ENCODE peak calls at places on chromosome 22, in eight cellular contexts. N, B, K, X, R, P, G and Q are unnamed samples.
A peak's percentile ranks its signal among the peaks of the same experiment; 100 is the strongest.

GRCh38 chr22:48857202-48857805 is 970.4 kb downstream of the BRD1 start:
- DNase-seq in N (no peak), B (no peak), K (no peak), X (no peak), R (no peak), P (no peak), G (no peak), Q (peak; percentile 4)

GRCh38 chr22:29479417-29480261 is at the start of gene NEFH:
- DNase-seq in N (no peak), B (no peak), K (no peak), X (peak; percentile 22), R (no peak), P (no peak), G (no peak), Q (no peak)

GRCh38 chr22:19871845-19872778 is 17.4 kb upstream of the GNB1L start:
- DNase-seq in N (no peak), B (no peak), K (no peak), X (no peak), R (no peak), P (no peak), G (no peak), Q (no peak)

GRCh38 chr22:24986816-24987215 is 34.3 kb downstream of the KIAA1671 start:
- DNase-seq in N (no peak), B (no peak), K (no peak), X (no peak), R (no peak), P (no peak), G (no peak), Q (no peak)

GRCh38 chr22:25006354-25006753 is 53.8 kb downstream of the KIAA1671 start:
- DNase-seq in N (no peak), B (no peak), K (no peak), X (no peak), R (no peak), P (no peak), G (no peak), Q (no peak)

GRCh38 chr22:29141078-29141688 is 64.5 kb upstream of the EMID1 start:
- DNase-seq in N (no peak), B (no peak), K (no peak), X (no peak), R (no peak), P (no peak), G (no peak), Q (no peak)

GRCh38 chr22:22479999-22480532 is 28.5 kb downstream of the ZNF280B start:
- DNase-seq in N (no peak), B (no peak), K (peak; percentile 10), X (no peak), R (no peak), P (no peak), G (peak; percentile 14), Q (no peak)

GRCh38 chr22:41739576-41739975 is 40.3 kb downstream of the MEI1 start:
- DNase-seq in N (no peak), B (no peak), K (no peak), X (no peak), R (no peak), P (no peak), G (no peak), Q (no peak)

GRCh38 chr22:43203471-43203981 is 16.6 kb upstream of the TTLL12 start:
- DNase-seq in N (no peak), B (no peak), K (no peak), X (no peak), R (no peak), P (no peak), G (no peak), Q (no peak)

DNA sequence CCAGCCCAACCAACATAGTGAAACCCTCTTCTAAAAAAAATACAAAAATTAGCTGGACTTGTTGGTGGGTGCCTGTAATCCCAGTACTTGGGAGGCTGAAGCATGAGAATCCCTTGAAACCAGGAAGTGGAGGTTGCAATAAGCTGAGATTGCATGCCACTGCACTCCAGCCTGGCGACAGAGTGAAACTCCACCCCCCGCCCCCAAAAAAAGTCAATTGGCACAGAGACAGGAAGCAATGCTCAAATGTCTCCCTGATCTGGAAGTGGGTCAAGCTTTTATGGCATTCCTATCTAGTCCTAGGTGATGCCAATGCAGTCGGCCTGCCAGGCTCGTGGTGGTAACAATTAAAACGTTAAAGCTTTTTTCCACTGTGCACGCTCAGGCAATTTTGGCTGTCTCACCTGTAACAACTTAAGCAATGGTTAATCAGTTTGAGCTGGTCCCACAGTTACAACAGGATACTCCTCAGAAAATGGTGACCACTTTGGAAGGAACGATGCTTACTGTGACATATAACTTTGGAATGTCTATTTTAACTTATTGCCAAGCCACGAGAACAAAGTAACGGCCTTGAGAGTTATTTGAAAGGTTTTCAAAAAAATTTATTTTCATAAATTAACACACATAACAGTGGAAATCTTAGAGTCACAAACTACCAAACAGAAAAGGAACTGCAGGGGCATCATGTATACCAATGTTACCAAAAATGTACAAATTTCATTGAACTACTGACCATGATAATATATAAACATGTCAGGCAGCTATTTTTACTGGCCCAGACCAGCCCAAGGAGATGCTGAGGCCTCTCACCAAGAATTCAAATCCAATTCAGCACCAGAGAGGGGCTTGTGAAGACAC is 19.0 kb upstream of the PISD start:
- DNase-seq in N (no peak), B (no peak), K (peak; percentile 78), X (no peak), R (peak; percentile 60), P (no peak), G (peak; percentile 84), Q (no peak)
- H2AFZ ChIP-seq in N (no peak overlapping the region), B (no peak overlapping the region), K (no peak overlapping the region), X (no peak overlapping the region), R (peak overlapping the region; percentile 34), P (no peak overlapping the region), G (no peak overlapping the region), Q (no peak overlapping the region)

DNA sequence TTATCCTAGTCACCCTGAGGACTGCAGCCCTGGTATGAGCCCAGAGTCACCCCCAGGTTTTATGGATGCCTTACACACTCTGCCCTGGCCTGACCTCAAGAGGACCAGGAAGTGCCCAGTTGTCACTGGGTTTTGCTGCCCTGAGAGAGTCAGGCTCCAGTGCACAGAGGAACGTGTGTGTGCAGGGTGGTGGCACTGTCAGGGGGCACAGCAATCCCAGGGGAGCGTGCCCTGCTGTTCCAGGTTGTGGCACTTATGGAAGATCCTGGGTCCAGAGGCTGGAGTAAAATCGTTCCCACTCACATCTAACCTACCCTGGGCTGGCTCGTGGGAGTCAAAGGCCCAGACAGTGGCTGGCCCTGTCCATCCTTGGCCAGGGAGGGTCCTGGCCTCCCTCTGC is 7.6 kb downstream of the APOBEC3A start:
- DNase-seq in N (no peak), B (no peak), K (no peak), X (no peak), R (no peak), P (no peak), G (no peak), Q (no peak)
- H2AFZ ChIP-seq in N (no peak overlapping the region), B (no peak overlapping the region), K (no peak overlapping the region), X (no peak overlapping the region), R (no peak overlapping the region), P (no peak overlapping the region), G (no peak overlapping the region), Q (no peak overlapping the region)

GRCh38 chr22:36075230-36075629 is 46.6 kb upstream of the RBFOX2 start:
- DNase-seq in N (no peak), B (no peak), K (no peak), X (no peak), R (no peak), P (no peak), G (no peak), Q (no peak)

GRCh38 chr22:36081023-36081431 is 52.4 kb upstream of the RBFOX2 start:
- DNase-seq in N (no peak), B (no peak), K (peak; percentile 95), X (peak; percentile 53), R (peak; percentile 69), P (no peak), G (peak; percentile 96), Q (no peak)

GRCh38 chr22:36075724-36076123 is 47.1 kb upstream of the RBFOX2 start:
- DNase-seq in N (no peak), B (no peak), K (no peak), X (no peak), R (no peak), P (no peak), G (no peak), Q (no peak)

GRCh38 chr22:36079041-36079440 is 50.4 kb upstream of the RBFOX2 start:
- DNase-seq in N (no peak), B (no peak), K (no peak), X (no peak), R (no peak), P (no peak), G (no peak), Q (no peak)

GRCh38 chr22:36077261-36077660 is 48.6 kb upstream of the RBFOX2 start:
- DNase-seq in N (no peak), B (no peak), K (peak; percentile 87), X (no peak), R (peak; percentile 63), P (no peak), G (no peak), Q (no peak)
- H2AFZ ChIP-seq in N (no peak overlapping the region), B (no peak overlapping the region), K (peak overlapping the region; percentile 61), X (no peak overlapping the region), R (peak overlapping the region; percentile 79), P (peak overlapping the region; percentile 7), G (no peak overlapping the region), Q (no peak overlapping the region)

GRCh38 chr22:30596886-30597285 is 5.2 kb upstream of the PES1 start:
- DNase-seq in N (no peak), B (no peak), K (no peak), X (no peak), R (no peak), P (no peak), G (no peak), Q (no peak)

GRCh38 chr22:30591588-30592359 is at the start of gene PES1:
- DNase-seq in N (peak; percentile 98), B (peak; percentile 85), K (peak; percentile 100), X (peak; percentile 99), R (peak; percentile 96), P (peak; percentile 92), G (peak; percentile 99), Q (peak; percentile 99)

GRCh38 chr22:30586414-30586813 is 5.3 kb downstream of the PES1 start:
- DNase-seq in N (no peak), B (no peak), K (no peak), X (no peak), R (no peak), P (no peak), G (no peak), Q (no peak)

GRCh38 chr22:30596199-30596598 is 4.5 kb upstream of the PES1 start:
- DNase-seq in N (no peak), B (no peak), K (no peak), X (no peak), R (no peak), P (no peak), G (no peak), Q (no peak)

GRCh38 chr22:30591191-30591587 is 521 bp downstream of the PES1 start:
- DNase-seq in N (no peak), B (no peak), K (peak; percentile 82), X (peak; percentile 21), R (no peak), P (no peak), G (peak; percentile 51), Q (peak; percentile 52)
- H2AFZ ChIP-seq in N (peak overlapping the region; percentile 66), B (peak overlapping the region; percentile 23), K (peak overlapping the region; percentile 81), X (peak overlapping the region; percentile 2), R (peak overlapping the region; percentile 66), P (peak overlapping the region; percentile 37), G (peak overlapping the region; percentile 47), Q (no peak overlapping the region)